ENCODE peak calls at places on chromosome 20, in four cellular contexts. One of them, this sample, is unnamed.
A peak's percentile ranks its signal among the peaks of the same experiment; 100 is the strongest.

GRCh38 chr20:5950271-5951031 is at the start of the genes MCM8 and TRMT6:
- DNase-seq in cardiac fibroblast: peak; percentile 96
- DNase-seq in NCI-H446 treated with DMSO at 0.1 percent for 48 hours: peak; percentile 95
- DNase-seq in NCI-H460: peak; percentile 93
- DNase-seq in this sample: peak; percentile 96

GRCh38 chr20:17421493-17421892 is 109.7 kb downstream of the BFSP1 start:
- DNase-seq in NCI-H446 treated with DMSO at 0.1 percent for 48 hours: no peak
- DNase-seq in cardiac fibroblast: no peak
- DNase-seq in NCI-H460: no peak
- DNase-seq in this sample: no peak

GRCh38 chr20:32216396-32217142 is 8.9 kb downstream of the POFUT1 start:
- DNase-seq in NCI-H446 treated with DMSO at 0.1 percent for 48 hours: no peak
- DNase-seq in cardiac fibroblast: no peak
- DNase-seq in NCI-H460: no peak
- DNase-seq in this sample: no peak

GRCh38 chr20:6081236-6081635 is 27.4 kb upstream of the LRRN4 start:
- DNase-seq in cardiac fibroblast: peak; percentile 69
- DNase-seq in NCI-H446 treated with DMSO at 0.1 percent for 48 hours: no peak
- DNase-seq in NCI-H460: no peak
- DNase-seq in this sample: no peak

GRCh38 chr20:56629464-56630085 is 469 bp downstream of the TFAP2C start:
- DNase-seq in NCI-H460: no peak
- DNase-seq in NCI-H446 treated with DMSO at 0.1 percent for 48 hours: no peak
- DNase-seq in cardiac fibroblast: no peak
- DNase-seq in this sample: peak; percentile 36

GRCh38 chr20:16624106-16624505 is 50.9 kb upstream of the KIF16B start:
- DNase-seq in cardiac fibroblast: no peak
- DNase-seq in NCI-H460: no peak
- DNase-seq in NCI-H446 treated with DMSO at 0.1 percent for 48 hours: no peak
- DNase-seq in this sample: peak; percentile 29

GRCh38 chr20:58692579-58693225 is at the start of gene NPEPL1:
- DNase-seq in cardiac fibroblast: peak; percentile 67
- DNase-seq in NCI-H460: peak; percentile 75
- DNase-seq in NCI-H446 treated with DMSO at 0.1 percent for 48 hours: no peak
- DNase-seq in this sample: peak; percentile 74

GRCh38 chr20:9068896-9069663 is at the start of gene PLCB4:
- DNase-seq in NCI-H446 treated with DMSO at 0.1 percent for 48 hours: peak; percentile 55
- DNase-seq in cardiac fibroblast: peak; percentile 27
- DNase-seq in NCI-H460: peak; percentile 69
- DNase-seq in this sample: peak; percentile 63

GRCh38 chr20:35478804-35479472 is 23.5 kb downstream of the CEP250 start:
- DNase-seq in cardiac fibroblast: peak; percentile 20
- DNase-seq in NCI-H446 treated with DMSO at 0.1 percent for 48 hours: no peak
- DNase-seq in NCI-H460: no peak
- DNase-seq in this sample: no peak

GRCh38 chr20:53149184-53149651 is 177.1 kb downstream of the TSHZ2 start:
- DNase-seq in cardiac fibroblast: no peak
- DNase-seq in NCI-H446 treated with DMSO at 0.1 percent for 48 hours: no peak
- DNase-seq in NCI-H460: no peak
- DNase-seq in this sample: no peak

GRCh38 chr20:44861547-44862006 is 23.9 kb upstream of the YWHAB start:
- DNase-seq in NCI-H460: no peak
- DNase-seq in cardiac fibroblast: peak; percentile 73
- DNase-seq in NCI-H446 treated with DMSO at 0.1 percent for 48 hours: peak; percentile 63
- DNase-seq in this sample: no peak

GRCh38 chr20:20856306-20856705 is 143.9 kb upstream of the RALGAPA2 start:
- DNase-seq in cardiac fibroblast: no peak
- DNase-seq in NCI-H446 treated with DMSO at 0.1 percent for 48 hours: no peak
- DNase-seq in NCI-H460: no peak
- DNase-seq in this sample: no peak

GRCh38 chr20:32017711-32018251 is 7.5 kb downstream of the CCM2L start:
- DNase-seq in NCI-H446 treated with DMSO at 0.1 percent for 48 hours: no peak
- DNase-seq in cardiac fibroblast: no peak
- DNase-seq in NCI-H460: no peak
- DNase-seq in this sample: peak; percentile 53

GRCh38 chr20:48673485-48673884 is 154.3 kb downstream of the PREX1 start:
- DNase-seq in NCI-H460: no peak
- DNase-seq in cardiac fibroblast: no peak
- DNase-seq in NCI-H446 treated with DMSO at 0.1 percent for 48 hours: no peak
- DNase-seq in this sample: no peak

GRCh38 chr20:2246081-2246491 is 49.7 kb upstream of the TGM3 start:
- DNase-seq in cardiac fibroblast: no peak
- DNase-seq in NCI-H446 treated with DMSO at 0.1 percent for 48 hours: no peak
- DNase-seq in NCI-H460: no peak
- DNase-seq in this sample: no peak

GRCh38 chr20:23147964-23148720 is 62.0 kb upstream of the CD93 start:
- DNase-seq in cardiac fibroblast: peak; percentile 87
- DNase-seq in NCI-H460: peak; percentile 61
- DNase-seq in NCI-H446 treated with DMSO at 0.1 percent for 48 hours: no peak
- DNase-seq in this sample: peak; percentile 57

GRCh38 chr20:6051505-6051904 is 2.4 kb downstream of the LRRN4 start:
- DNase-seq in NCI-H446 treated with DMSO at 0.1 percent for 48 hours: no peak
- DNase-seq in cardiac fibroblast: peak; percentile 71
- DNase-seq in NCI-H460: no peak
- DNase-seq in this sample: no peak

GRCh38 chr20:8662433-8662954 is 406.4 kb upstream of the PLCB4 start:
- DNase-seq in cardiac fibroblast: no peak
- DNase-seq in NCI-H446 treated with DMSO at 0.1 percent for 48 hours: no peak
- DNase-seq in NCI-H460: no peak
- DNase-seq in this sample: no peak

GRCh38 chr20:36390719-36391415 is 84.7 kb downstream of the DLGAP4 start:
- DNase-seq in NCI-H446 treated with DMSO at 0.1 percent for 48 hours: no peak
- DNase-seq in NCI-H460: no peak
- DNase-seq in cardiac fibroblast: no peak
- DNase-seq in this sample: no peak

GRCh38 chr20:20130399-20130798 is 78.1 kb downstream of the CFAP61 start:
- DNase-seq in NCI-H460: peak; percentile 6
- DNase-seq in cardiac fibroblast: peak; percentile 17
- DNase-seq in NCI-H446 treated with DMSO at 0.1 percent for 48 hours: no peak
- DNase-seq in this sample: peak; percentile 48

GRCh38 chr20:62737971-62738881 is 29.6 kb downstream of the NTSR1 start:
- DNase-seq in cardiac fibroblast: no peak
- DNase-seq in NCI-H446 treated with DMSO at 0.1 percent for 48 hours: no peak
- DNase-seq in NCI-H460: no peak
- DNase-seq in this sample: no peak

GRCh38 chr20:14207591-14207990 is 129.8 kb downstream of the FLRT3 start:
- DNase-seq in cardiac fibroblast: no peak
- DNase-seq in NCI-H446 treated with DMSO at 0.1 percent for 48 hours: no peak
- DNase-seq in NCI-H460: no peak
- DNase-seq in this sample: no peak

GRCh38 chr20:31617432-31618104 is 12.5 kb downstream of the ID1 start:
- DNase-seq in cardiac fibroblast: no peak
- DNase-seq in NCI-H446 treated with DMSO at 0.1 percent for 48 hours: no peak
- DNase-seq in NCI-H460: no peak
- DNase-seq in this sample: no peak

GRCh38 chr20:5153612-5154542 is 27.1 kb downstream of the CDS2 start:
- DNase-seq in NCI-H446 treated with DMSO at 0.1 percent for 48 hours: no peak
- DNase-seq in cardiac fibroblast: peak; percentile 25
- DNase-seq in NCI-H460: no peak
- DNase-seq in this sample: no peak

GRCh38 chr20:2800590-2801458 is at the start of gene CPXM1:
- DNase-seq in cardiac fibroblast: no peak
- DNase-seq in NCI-H460: no peak
- DNase-seq in NCI-H446 treated with DMSO at 0.1 percent for 48 hours: no peak
- DNase-seq in this sample: no peak

GRCh38 chr20:61881416-61881815 is 184.3 kb downstream of the TAF4 start:
- DNase-seq in NCI-H446 treated with DMSO at 0.1 percent for 48 hours: no peak
- DNase-seq in NCI-H460: no peak
- DNase-seq in cardiac fibroblast: no peak
- DNase-seq in this sample: no peak

GRCh38 chr20:10857362-10858070 is 183.7 kb upstream of the JAG1 start:
- DNase-seq in NCI-H460: no peak
- DNase-seq in cardiac fibroblast: peak; percentile 94
- DNase-seq in NCI-H446 treated with DMSO at 0.1 percent for 48 hours: no peak
- DNase-seq in this sample: peak; percentile 74

GRCh38 chr20:31684153-31685003 is 38.3 kb downstream of the BCL2L1 start:
- DNase-seq in NCI-H460: no peak
- DNase-seq in cardiac fibroblast: no peak
- DNase-seq in NCI-H446 treated with DMSO at 0.1 percent for 48 hours: no peak
- DNase-seq in this sample: no peak

GRCh38 chr20:25199473-25200265 is 4.2 kb downstream of the ENTPD6 start:
- DNase-seq in NCI-H446 treated with DMSO at 0.1 percent for 48 hours: no peak
- DNase-seq in cardiac fibroblast: no peak
- DNase-seq in NCI-H460: no peak
- DNase-seq in this sample: no peak

GRCh38 chr20:11849976-11850670 is 67.6 kb upstream of the BTBD3 start:
- DNase-seq in NCI-H460: no peak
- DNase-seq in cardiac fibroblast: peak; percentile 84
- DNase-seq in NCI-H446 treated with DMSO at 0.1 percent for 48 hours: peak; percentile 14
- DNase-seq in this sample: no peak

GRCh38 chr20:47487175-47487917 is 14.3 kb upstream of the NCOA3 start:
- DNase-seq in NCI-H460: no peak
- DNase-seq in cardiac fibroblast: peak; percentile 33
- DNase-seq in NCI-H446 treated with DMSO at 0.1 percent for 48 hours: no peak
- DNase-seq in this sample: no peak

GRCh38 chr20:62762801-62763368 is 33.4 kb upstream of the MRGBP start:
- DNase-seq in NCI-H446 treated with DMSO at 0.1 percent for 48 hours: no peak
- DNase-seq in NCI-H460: no peak
- DNase-seq in cardiac fibroblast: no peak
- DNase-seq in this sample: no peak

GRCh38 chr20:33995053-33995816 is 1.5 kb downstream of the RALY start:
- DNase-seq in cardiac fibroblast: peak; percentile 26
- DNase-seq in NCI-H446 treated with DMSO at 0.1 percent for 48 hours: no peak
- DNase-seq in NCI-H460: no peak
- DNase-seq in this sample: no peak

GRCh38 chr20:48098866-48099265 is 313.6 kb upstream of the SULF2 start:
- DNase-seq in NCI-H446 treated with DMSO at 0.1 percent for 48 hours: no peak
- DNase-seq in NCI-H460: no peak
- DNase-seq in cardiac fibroblast: no peak
- DNase-seq in this sample: no peak

GRCh38 chr20:10469599-10469998 is 34.5 kb downstream of the SLX4IP start:
- DNase-seq in NCI-H446 treated with DMSO at 0.1 percent for 48 hours: peak; percentile 85
- DNase-seq in NCI-H460: peak; percentile 71
- DNase-seq in cardiac fibroblast: peak; percentile 95
- DNase-seq in this sample: peak; percentile 89

GRCh38 chr20:19993937-19994667 is 23.1 kb upstream of the NAA20 start:
- DNase-seq in cardiac fibroblast: peak; percentile 77
- DNase-seq in NCI-H446 treated with DMSO at 0.1 percent for 48 hours: no peak
- DNase-seq in NCI-H460: no peak
- DNase-seq in this sample: no peak

GRCh38 chr20:10079964-10080363 is 45.2 kb downstream of the ANKEF1 start:
- DNase-seq in NCI-H446 treated with DMSO at 0.1 percent for 48 hours: no peak
- DNase-seq in NCI-H460: no peak
- DNase-seq in cardiac fibroblast: peak; percentile 92
- DNase-seq in this sample: peak; percentile 62

This sample was measured in A549.